ENCODE peak calls at places on chromosomes 11 and 22, in eight cellular contexts. One of them, this sample, is unnamed.

GRCh38 chr11:26149585-26149984 is 182.3 kb upstream of the ANO3 start:
- DNase-seq in nephron progenitor cell: no peak
- DNase-seq in body of pancreas: no peak
- DNase-seq in bronchial epithelial cell: no peak
- DNase-seq in activated T-cell treated with anti-CD3 and anti-CD28 coated beads for 24 hours: no peak
- DNase-seq in astrocyte of the spinal cord: no peak
- DNase-seq in sigmoid colon: no peak
- DNase-seq in GM12891: no peak
- DNase-seq in this sample: no peak

GRCh38 chr11:64802370-64803162 is 448 bp downstream of the MAP4K2 start:
- DNase-seq in nephron progenitor cell: no peak
- DNase-seq in body of pancreas: no peak
- DNase-seq in bronchial epithelial cell: no peak
- DNase-seq in activated T-cell treated with anti-CD3 and anti-CD28 coated beads for 24 hours: peak; percentile 17
- DNase-seq in astrocyte of the spinal cord: no peak
- DNase-seq in sigmoid colon: peak; percentile 69
- DNase-seq in GM12891: no peak
- DNase-seq in this sample: peak; percentile 78

GRCh38 chr11:65355013-65355775 is 643 bp downstream of the TIGD3 start:
- DNase-seq in nephron progenitor cell: peak; percentile 52
- DNase-seq in body of pancreas: peak; percentile 38
- DNase-seq in bronchial epithelial cell: no peak
- DNase-seq in activated T-cell treated with anti-CD3 and anti-CD28 coated beads for 24 hours: peak; percentile 30
- DNase-seq in astrocyte of the spinal cord: no peak
- DNase-seq in sigmoid colon: peak; percentile 74
- DNase-seq in GM12891: peak; percentile 71
- DNase-seq in this sample: peak; percentile 88

GRCh38 chr22:22394589-22394988 is 114.0 kb downstream of the ZNF280B start:
- DNase-seq in nephron progenitor cell: no peak
- DNase-seq in body of pancreas: no peak
- DNase-seq in bronchial epithelial cell: no peak
- DNase-seq in activated T-cell treated with anti-CD3 and anti-CD28 coated beads for 24 hours: no peak
- DNase-seq in astrocyte of the spinal cord: no peak
- DNase-seq in sigmoid colon: no peak
- DNase-seq in GM12891: no peak
- DNase-seq in this sample: peak; percentile 85

GRCh38 chr22:44458044-44459020 is 39.7 kb downstream of the RTL6 start:
- DNase-seq in nephron progenitor cell: no peak
- DNase-seq in body of pancreas: no peak
- DNase-seq in bronchial epithelial cell: no peak
- DNase-seq in activated T-cell treated with anti-CD3 and anti-CD28 coated beads for 24 hours: no peak
- DNase-seq in astrocyte of the spinal cord: no peak
- DNase-seq in sigmoid colon: no peak
- DNase-seq in GM12891: no peak
- DNase-seq in this sample: peak; percentile 70

GRCh38 chr11:17923213-17923612 is 89.6 kb downstream of the SERGEF start:
- DNase-seq in nephron progenitor cell: no peak
- DNase-seq in body of pancreas: no peak
- DNase-seq in bronchial epithelial cell: no peak
- DNase-seq in activated T-cell treated with anti-CD3 and anti-CD28 coated beads for 24 hours: no peak
- DNase-seq in astrocyte of the spinal cord: no peak
- DNase-seq in sigmoid colon: no peak
- DNase-seq in GM12891: no peak
- DNase-seq in this sample: no peak

GRCh38 chr11:22190827-22191463 is 1.9 kb upstream of the ANO5 start:
- DNase-seq in nephron progenitor cell: no peak
- DNase-seq in body of pancreas: no peak
- DNase-seq in bronchial epithelial cell: no peak
- DNase-seq in activated T-cell treated with anti-CD3 and anti-CD28 coated beads for 24 hours: no peak
- DNase-seq in astrocyte of the spinal cord: no peak
- DNase-seq in sigmoid colon: no peak
- DNase-seq in GM12891: no peak
- DNase-seq in this sample: no peak

GRCh38 chr11:129061466-129062194 is 119.0 kb upstream of the TP53AIP1 start:
- DNase-seq in nephron progenitor cell: no peak
- DNase-seq in body of pancreas: no peak
- DNase-seq in bronchial epithelial cell: peak; percentile 93
- DNase-seq in activated T-cell treated with anti-CD3 and anti-CD28 coated beads for 24 hours: no peak
- DNase-seq in astrocyte of the spinal cord: peak; percentile 34
- DNase-seq in sigmoid colon: no peak
- DNase-seq in GM12891: no peak
- DNase-seq in this sample: no peak

GRCh38 chr22:42184852-42185251 is 54.2 kb upstream of the CYP2D6 start:
- DNase-seq in nephron progenitor cell: no peak
- DNase-seq in body of pancreas: no peak
- DNase-seq in bronchial epithelial cell: no peak
- DNase-seq in activated T-cell treated with anti-CD3 and anti-CD28 coated beads for 24 hours: no peak
- DNase-seq in astrocyte of the spinal cord: no peak
- DNase-seq in sigmoid colon: no peak
- DNase-seq in GM12891: no peak
- DNase-seq in this sample: no peak

GRCh38 chr11:73870261-73870660 is 6.4 kb downstream of the COA4 start:
- DNase-seq in nephron progenitor cell: no peak
- DNase-seq in body of pancreas: no peak
- DNase-seq in bronchial epithelial cell: no peak
- DNase-seq in activated T-cell treated with anti-CD3 and anti-CD28 coated beads for 24 hours: no peak
- DNase-seq in astrocyte of the spinal cord: no peak
- DNase-seq in sigmoid colon: no peak
- DNase-seq in GM12891: no peak
- DNase-seq in this sample: no peak

GRCh38 chr11:63841554-63841953 is 2.6 kb downstream of the MARK2 start:
- DNase-seq in nephron progenitor cell: no peak
- DNase-seq in body of pancreas: peak; percentile 40
- DNase-seq in bronchial epithelial cell: peak; percentile 69
- DNase-seq in activated T-cell treated with anti-CD3 and anti-CD28 coated beads for 24 hours: no peak
- DNase-seq in astrocyte of the spinal cord: peak; percentile 58
- DNase-seq in sigmoid colon: no peak
- DNase-seq in GM12891: no peak
- DNase-seq in this sample: no peak

GRCh38 chr11:78350646-78351165 is 66.9 kb downstream of the GAB2 start:
- DNase-seq in nephron progenitor cell: no peak
- DNase-seq in body of pancreas: no peak
- DNase-seq in bronchial epithelial cell: no peak
- DNase-seq in activated T-cell treated with anti-CD3 and anti-CD28 coated beads for 24 hours: no peak
- DNase-seq in astrocyte of the spinal cord: peak; percentile 66
- DNase-seq in sigmoid colon: peak; percentile 63
- DNase-seq in GM12891: no peak
- DNase-seq in this sample: no peak

GRCh38 chr22:33666249-33666648 is 254.0 kb downstream of the LARGE1 start:
- DNase-seq in nephron progenitor cell: no peak
- DNase-seq in body of pancreas: no peak
- DNase-seq in bronchial epithelial cell: no peak
- DNase-seq in activated T-cell treated with anti-CD3 and anti-CD28 coated beads for 24 hours: no peak
- DNase-seq in astrocyte of the spinal cord: no peak
- DNase-seq in sigmoid colon: no peak
- DNase-seq in GM12891: no peak
- DNase-seq in this sample: no peak

GRCh38 chr11:70201876-70202861 is 927 bp upstream of the FADD start:
- DNase-seq in nephron progenitor cell: no peak
- DNase-seq in body of pancreas: no peak
- DNase-seq in bronchial epithelial cell: no peak
- DNase-seq in activated T-cell treated with anti-CD3 and anti-CD28 coated beads for 24 hours: no peak
- DNase-seq in astrocyte of the spinal cord: no peak
- DNase-seq in sigmoid colon: no peak
- DNase-seq in GM12891: no peak
- DNase-seq in this sample: peak; percentile 82

GRCh38 chr11:92425127-92425526 is 200.5 kb downstream of the FAT3 start:
- DNase-seq in nephron progenitor cell: no peak
- DNase-seq in body of pancreas: no peak
- DNase-seq in bronchial epithelial cell: no peak
- DNase-seq in activated T-cell treated with anti-CD3 and anti-CD28 coated beads for 24 hours: no peak
- DNase-seq in astrocyte of the spinal cord: no peak
- DNase-seq in sigmoid colon: no peak
- DNase-seq in GM12891: no peak
- DNase-seq in this sample: no peak

GRCh38 chr11:121321614-121322243 is 29.2 kb downstream of the SC5D start:
- DNase-seq in nephron progenitor cell: no peak
- DNase-seq in body of pancreas: peak; percentile 26
- DNase-seq in bronchial epithelial cell: peak; percentile 38
- DNase-seq in activated T-cell treated with anti-CD3 and anti-CD28 coated beads for 24 hours: peak; percentile 19
- DNase-seq in astrocyte of the spinal cord: peak; percentile 17
- DNase-seq in sigmoid colon: no peak
- DNase-seq in GM12891: no peak
- DNase-seq in this sample: no peak

GRCh38 chr22:40728731-40729189 is 49.5 kb downstream of the MCHR1 start:
- DNase-seq in nephron progenitor cell: no peak
- DNase-seq in body of pancreas: no peak
- DNase-seq in bronchial epithelial cell: peak; percentile 77
- DNase-seq in activated T-cell treated with anti-CD3 and anti-CD28 coated beads for 24 hours: peak; percentile 30
- DNase-seq in astrocyte of the spinal cord: peak; percentile 15
- DNase-seq in sigmoid colon: no peak
- DNase-seq in GM12891: no peak
- DNase-seq in this sample: peak; percentile 79

GRCh38 chr11:67048515-67048914 is 8.1 kb upstream of the RHOD start:
- DNase-seq in nephron progenitor cell: no peak
- DNase-seq in body of pancreas: no peak
- DNase-seq in bronchial epithelial cell: no peak
- DNase-seq in activated T-cell treated with anti-CD3 and anti-CD28 coated beads for 24 hours: no peak
- DNase-seq in astrocyte of the spinal cord: no peak
- DNase-seq in sigmoid colon: no peak
- DNase-seq in GM12891: no peak
- DNase-seq in this sample: no peak

GRCh38 chr11:134574947-134575346 is 162.9 kb upstream of the B3GAT1 start:
- DNase-seq in nephron progenitor cell: no peak
- DNase-seq in body of pancreas: no peak
- DNase-seq in bronchial epithelial cell: no peak
- DNase-seq in activated T-cell treated with anti-CD3 and anti-CD28 coated beads for 24 hours: no peak
- DNase-seq in astrocyte of the spinal cord: no peak
- DNase-seq in sigmoid colon: peak; percentile 22
- DNase-seq in GM12891: no peak
- DNase-seq in this sample: peak; percentile 62

This sample was measured in spleen.